ENCODE peak calls at places on chromosome 1, in five cellular contexts. C is MCF 10A, O is endothelial cell, E is ecto neural progenitor cell, G is stomach. F is an unnamed sample.

GRCh38 chr1:54885863-54886723 is 902 bp downstream of the DHCR24 start:
- DNase-seq in C (peak), O (peak), E (peak), G (peak), F (no peak)

GRCh38 chr1:168603501-168604107 is 27.2 kb downstream of the XCL1 start:
- DNase-seq in G (peak), E (peak), C (peak), O (peak), F (peak)

GRCh38 chr1:2823921-2824660 is 22.6 kb upstream of the TTC34 start:
- DNase-seq in O (no peak), E (no peak), C (no peak), G (no peak), F (no peak)

GRCh38 chr1:209546390-209547080 is 37.0 kb upstream of the CAMK1G start:
- DNase-seq in E (no peak), O (no peak), C (no peak), G (no peak), F (no peak)

GRCh38 chr1:170146861-170147260 is 1.1 kb downstream of the NTMT2 start:
- DNase-seq in G (no peak), C (no peak), O (no peak), E (no peak), F (no peak)

GRCh38 chr1:62725255-62725654 is 37.1 kb upstream of the DOCK7 start:
- DNase-seq in O (no peak), G (no peak), E (no peak), C (peak), F (no peak)

GRCh38 chr1:51453010-51453409 is 66.1 kb downstream of the EPS15 start:
- DNase-seq in C (no peak), G (no peak), O (no peak), E (no peak), F (no peak)

GRCh38 chr1:50110084-50110615 is 1.4 kb downstream of the ELAVL4 start:
- DNase-seq in O (no peak), G (no peak), E (no peak), C (no peak), F (no peak)

GRCh38 chr1:93585059-93585966 is 96.3 kb downstream of the BCAR3 start:
- DNase-seq in C (peak), O (no peak), E (no peak), G (peak), F (no peak)